ENCODE peak calls at places on chromosomes 1 and 21, in five cellular contexts. A is BJ, H is MM.1S, W is tibial artery, C is transverse colon. L is an unnamed sample.

GRCh38 chr1:80657048-80657653 is 1143.6 kb upstream of the ADGRL2 start:
- DNase-seq in A (no peak), C (no peak), H (no peak), W (no peak), L (no peak)

GRCh38 chr1:203686091-203686632 is 59.5 kb downstream of the ATP2B4 start:
- DNase-seq in W (no peak), H (no peak), C (no peak), A (no peak), L (no peak)

GRCh38 chr1:234875328-234875952 is 253.2 kb downstream of the TOMM20 start:
- DNase-seq in C (no peak), A (no peak), W (no peak), H (no peak), L (no peak)

GRCh38 chr1:218304281-218305039 is 19.4 kb downstream of the RRP15 start:
- DNase-seq in A (no peak), H (no peak), C (no peak), W (no peak), L (no peak)

GRCh38 chr1:170664283-170664827 is 424 bp downstream of the PRRX1 start:
- DNase-seq in W (peak), H (no peak), A (no peak), C (peak), L (peak)

GRCh38 chr1:62439652-62440371 is 3.0 kb downstream of the USP1 start:
- DNase-seq in W (no peak), C (no peak), H (no peak), A (no peak), L (peak)

GRCh38 chr1:185593271-185593670 is 140.9 kb upstream of the HMCN1 start:
- DNase-seq in W (no peak), H (no peak), C (no peak), A (no peak), L (no peak)

GRCh38 chr21:27759820-27760219 is 792.9 kb upstream of the ADAMTS5 start:
- DNase-seq in H (no peak), A (no peak), W (no peak), C (no peak), L (no peak)

GRCh38 chr1:80656011-80656627 is 1144.6 kb upstream of the ADGRL2 start:
- DNase-seq in H (no peak), A (no peak), W (no peak), C (no peak), L (no peak)

GRCh38 chr1:25811384-25812082 is 8.2 kb upstream of the MTFR1L start:
- DNase-seq in A (no peak), C (no peak), W (no peak), H (no peak), L (no peak)

GRCh38 chr1:193592325-193592724 is 405.9 kb upstream of the B3GALT2 start:
- DNase-seq in H (peak), C (no peak), W (no peak), A (no peak), L (no peak)

GRCh38 chr1:18529714-18530113 is 49.0 kb downstream of the KLHDC7A start:
- DNase-seq in A (no peak), C (no peak), H (no peak), W (no peak), L (no peak)

GRCh38 chr1:235910357-235911299 is 43.9 kb upstream of the LYST start:
- DNase-seq in H (no peak), W (peak), A (peak), C (no peak), L (no peak)

GRCh38 chr1:64983110-64983509 is 16.8 kb upstream of the JAK1 start:
- DNase-seq in A (peak), H (no peak), C (no peak), W (no peak), L (no peak)

GRCh38 chr1:24554714-24555113 is 1.2 kb upstream of the NCMAP start:
- DNase-seq in C (no peak), A (no peak), W (no peak), H (no peak), L (no peak)

GRCh38 chr1:70718086-70718630 is 307.1 kb downstream of the CTH start:
- DNase-seq in W (no peak), C (no peak), H (no peak), A (no peak), L (no peak)

GRCh38 chr1:210445931-210446330 is 117.2 kb downstream of the HHAT start:
- DNase-seq in C (no peak), H (no peak), W (no peak), A (no peak), L (no peak)

GRCh38 chr21:16377120-16377658 is 647.4 kb downstream of the USP25 start:
- DNase-seq in W (no peak), H (no peak), A (no peak), C (no peak), L (no peak)

GRCh38 chr1:27318596-27318995 is 3.4 kb upstream of the TMEM222 start:
- DNase-seq in W (no peak), A (peak), C (no peak), H (no peak), L (no peak)

GRCh38 chr1:217586586-217586985 is 44.3 kb downstream of the GPATCH2 start:
- DNase-seq in A (no peak), C (no peak), W (no peak), H (no peak), L (no peak)

GRCh38 chr1:213123087-213123486 is 72.0 kb downstream of the RPS6KC1 start:
- DNase-seq in C (no peak), A (no peak), W (no peak), H (no peak), L (no peak)

GRCh38 chr1:10905841-10906655 is 106.4 kb upstream of the TARDBP start:
- DNase-seq in A (no peak), H (no peak), W (no peak), C (no peak), L (no peak)

GRCh38 chr1:115665746-115666145 is 24.0 kb downstream of the VANGL1 start:
- DNase-seq in H (no peak), C (no peak), W (no peak), A (no peak), L (no peak)

GRCh38 chr1:46070164-46070814 is 62.1 kb downstream of the PIK3R3 start:
- DNase-seq in A (no peak), W (no peak), H (no peak), C (no peak), L (no peak)

GRCh38 chr21:46000731-46001641 is 19.4 kb downstream of the COL6A1 start:
- DNase-seq in A (no peak), C (peak), W (peak), H (no peak), L (no peak)

GRCh38 chr1:109248797-109249629 is at the start of gene CELSR2:
- DNase-seq in W (peak), A (no peak), C (peak), H (peak), L (peak)

GRCh38 chr1:76465030-76465429 is 390.5 kb downstream of the ST6GALNAC3 start:
- DNase-seq in A (no peak), W (no peak), C (no peak), H (no peak), L (no peak)

GRCh38 chr21:41610042-41610839 is 102.3 kb upstream of the TMPRSS2 start:
- DNase-seq in C (peak), W (peak), H (peak), A (no peak), L (peak)

GRCh38 chr1:184513966-184514365 is 127.1 kb downstream of the C1orf21 start:
- DNase-seq in A (no peak), H (no peak), C (no peak), W (peak), L (no peak)

GRCh38 chr1:93738075-93738622 is 56.5 kb upstream of the BCAR3 start:
- DNase-seq in C (no peak), H (no peak), A (peak), W (no peak), L (no peak)

GRCh38 chr1:214549604-214550338 is 1.6 kb downstream of the PTPN14 start:
- DNase-seq in W (no peak), C (no peak), A (no peak), H (no peak), L (no peak)

GRCh38 chr1:21814241-21814918 is 2.3 kb downstream of the LDLRAD2 start:
- DNase-seq in A (no peak), W (no peak), C (peak), H (no peak), L (peak)

GRCh38 chr1:17392199-17392740 is 20.3 kb downstream of the PADI6 start:
- DNase-seq in W (no peak), C (no peak), A (no peak), H (no peak), L (no peak)

GRCh38 chr1:15403962-15404580 is 5.6 kb upstream of the EFHD2 start:
- DNase-seq in A (no peak), W (no peak), C (no peak), H (no peak), L (no peak)

GRCh38 chr1:156951371-156951770 is 30.9 kb downstream of the LRRC71 start:
- DNase-seq in H (no peak), C (no peak), W (peak), A (no peak), L (no peak)

GRCh38 chr21:34992736-34993135 is 56.4 kb downstream of the RUNX1 start:
- DNase-seq in W (peak), A (no peak), H (no peak), C (no peak), L (no peak)
- TF ChIP-seq CTCF in W (no peak), A (no peak), H (no peak), C (no peak), L (no peak)

DNA sequence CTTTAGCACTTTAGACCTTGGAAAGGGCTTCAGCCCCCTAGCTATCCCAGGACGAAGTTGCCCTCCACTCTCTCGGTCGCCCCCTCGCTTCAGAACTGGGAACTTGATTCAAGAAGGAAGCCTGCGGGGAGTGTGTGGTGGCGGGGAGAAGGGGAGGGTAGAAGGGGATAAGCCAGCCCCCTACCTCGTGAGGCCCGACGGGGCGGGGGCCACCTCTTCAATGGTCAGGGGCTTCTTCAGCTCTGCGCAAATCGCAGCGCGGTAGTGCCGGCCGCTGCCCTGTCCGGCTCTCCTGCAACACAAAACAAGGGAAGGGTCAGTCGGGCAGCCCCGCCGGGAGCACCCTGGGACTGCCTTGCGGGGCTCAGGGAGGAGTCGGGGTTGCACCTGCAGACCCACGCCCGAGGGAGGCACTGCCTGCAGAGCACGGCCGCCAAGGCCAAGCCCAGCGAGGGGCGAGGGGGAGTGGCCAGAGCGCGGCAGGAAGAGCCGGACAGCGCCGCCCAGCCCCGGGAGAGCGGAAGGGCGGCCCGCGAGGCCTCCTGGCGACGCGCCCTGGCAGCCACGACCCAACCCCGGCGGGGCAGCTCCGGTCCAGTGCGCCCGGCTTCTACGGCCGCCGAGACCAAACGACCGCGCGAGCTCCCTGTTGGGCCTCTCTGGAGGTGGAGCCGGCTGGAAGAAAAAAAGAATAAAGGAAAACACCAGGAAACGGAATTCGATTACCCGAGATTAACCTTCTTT is 56.2 kb upstream of the RASAL2 start:
- DNase-seq in A (no peak), W (peak), C (peak), H (peak), L (no peak)
- TF ChIP-seq CTCF in A (peak), W (peak), C (peak), H (no peak), L (peak)

DNA sequence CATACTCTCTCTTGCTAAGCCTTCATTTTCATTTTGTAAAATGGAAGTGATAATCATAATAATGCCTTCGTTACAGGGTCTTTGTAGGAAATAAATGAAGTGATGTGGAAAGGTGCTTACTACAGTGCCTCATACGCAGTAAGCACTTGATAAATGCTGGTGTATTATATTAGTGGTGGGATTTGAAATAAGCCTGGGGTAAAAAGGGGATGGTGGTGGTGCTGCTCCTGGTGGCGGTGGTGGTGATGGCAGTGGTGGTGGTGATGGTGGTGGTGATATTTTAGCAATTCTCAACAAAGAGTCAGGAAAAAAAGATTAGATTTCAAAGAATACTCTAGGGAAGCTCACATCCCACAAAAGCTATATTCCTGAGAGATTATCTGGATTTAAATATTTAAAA is 35.5 kb upstream of the ATP1B1 start:
- DNase-seq in A (no peak), H (no peak), W (no peak), C (no peak), L (no peak)
- TF ChIP-seq CTCF in A (no peak), H (no peak), W (no peak), C (no peak), L (no peak)

GRCh38 chr21:25862596-25862995 is 127.8 kb downstream of the GABPA start:
- DNase-seq in C (no peak), A (no peak), H (peak), W (no peak), L (peak)
- TF ChIP-seq CTCF in C (peak), A (peak), H (peak), W (peak), L (peak)

GRCh38 chr21:26167593-26167992 is 3.0 kb downstream of the APP start:
- DNase-seq in W (no peak), C (no peak), H (no peak), A (no peak), L (no peak)

GRCh38 chr21:26169611-26170470 is 729 bp downstream of the APP start:
- DNase-seq in A (no peak), W (peak), H (peak), C (peak), L (peak)

GRCh38 chr21:26170471-26171309 is at the start of gene APP:
- DNase-seq in A (no peak), C (peak), W (peak), H (peak), L (peak)

GRCh38 chr21:26171310-26172100 is 935 bp upstream of the APP start:
- DNase-seq in A (no peak), W (no peak), C (no peak), H (no peak), L (no peak)

GRCh38 chr21:26169061-26169610 is 1.4 kb downstream of the APP start:
- DNase-seq in A (no peak), H (peak), W (peak), C (peak), L (peak)
- TF ChIP-seq CTCF in A (peak), H (peak), W (peak), C (peak), L (no peak)

GRCh38 chr1:31503581-31503980 is 72.7 kb upstream of the TINAGL1 start:
- DNase-seq in H (no peak), C (no peak), W (no peak), A (no peak), L (no peak)

GRCh38 chr1:31504001-31504400 is 72.3 kb upstream of the TINAGL1 start:
- DNase-seq in C (no peak), W (no peak), H (no peak), A (no peak), L (no peak)

GRCh38 chr1:31502926-31503511 is 73.3 kb upstream of the TINAGL1 start:
- DNase-seq in W (no peak), A (no peak), H (no peak), C (no peak), L (no peak)

GRCh38 chr1:31502253-31502652 is 74.1 kb upstream of the TINAGL1 start:
- DNase-seq in A (no peak), W (no peak), H (no peak), C (no peak), L (no peak)

GRCh38 chr1:31501505-31501904 is 74.8 kb upstream of the TINAGL1 start:
- DNase-seq in A (no peak), W (no peak), H (no peak), C (no peak), L (no peak)
- TF ChIP-seq CTCF in A (peak), W (no peak), H (no peak), C (no peak), L (no peak)

DNA sequence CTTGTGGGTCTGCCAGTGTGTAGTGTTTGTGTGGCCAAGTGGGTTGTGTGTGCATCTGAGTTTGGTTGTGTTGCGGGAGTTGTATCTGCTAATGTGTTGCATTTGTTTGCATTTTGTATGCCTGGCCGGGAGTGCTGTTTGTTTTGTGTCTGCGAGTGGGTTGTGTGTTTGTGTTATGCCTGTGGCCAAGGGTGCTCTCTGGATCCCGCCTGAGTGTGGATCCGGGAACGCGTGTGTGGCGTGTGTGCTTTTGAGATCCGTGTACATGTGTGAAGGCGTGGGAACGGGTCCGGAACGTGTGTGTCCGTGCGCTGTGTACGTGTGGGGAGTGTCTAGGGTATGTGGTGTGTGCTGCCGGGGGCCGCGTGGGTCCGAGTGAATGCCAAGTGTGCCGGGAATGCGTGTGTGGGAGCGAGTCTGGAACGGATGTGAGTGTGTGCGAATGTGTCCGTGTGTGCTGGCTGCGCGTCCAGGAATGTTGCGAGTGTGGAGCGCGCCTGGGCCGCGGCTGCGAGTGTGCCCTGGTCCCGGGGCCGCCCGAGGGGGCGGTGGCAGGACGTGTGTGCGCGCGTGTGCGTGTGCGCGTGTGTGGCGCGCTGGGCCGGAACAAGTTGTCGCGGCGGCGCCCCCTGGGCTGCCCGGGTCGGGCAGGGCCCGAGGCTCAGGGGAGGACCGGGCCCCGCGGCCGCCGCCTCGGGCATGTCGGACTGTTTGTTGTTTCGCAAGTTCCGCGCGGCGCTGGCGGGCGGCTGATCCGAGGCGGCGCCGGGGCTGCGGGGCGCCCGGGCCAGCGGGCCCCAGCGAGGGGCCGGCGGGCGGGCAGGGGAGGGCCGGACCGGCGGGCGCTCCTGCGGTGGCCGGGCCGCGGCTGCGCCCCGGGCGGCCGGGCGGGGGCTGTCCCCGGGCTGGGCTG is 927 bp downstream of the PTPRU start:
- DNase-seq in C (peak), W (peak), H (no peak), A (no peak), L (peak)
- TF ChIP-seq CTCF in C (no peak), W (no peak), H (no peak), A (no peak), L (no peak)

L was measured in GM20000.